ENCODE peak calls at places on chromosomes 13 and 19, in four cellular contexts. K is BE2C, F is pancreas, S is transverse colon. H is an unnamed sample.

GRCh38 chr13:42405665-42406390 is 133.9 kb downstream of the AKAP11 start:
- DNase-seq in S (no peak), K (no peak), F (no peak), H (peak; percentile 0)

GRCh38 chr13:111902726-111903125 is 164.2 kb upstream of the SOX1 start:
- DNase-seq in F (peak; percentile 2), K (no peak), S (no peak), H (no peak)

GRCh38 chr19:13299838-13300237 is 149.6 kb downstream of the IER2 start:
- DNase-seq in F (no peak), S (no peak), K (no peak), H (no peak)

GRCh38 chr19:11138659-11139526 is 16.7 kb downstream of the SPC24 start:
- DNase-seq in K (peak; percentile 90), S (peak; percentile 62), F (peak; percentile 50), H (peak; percentile 94)

GRCh38 chr19:56191115-56191514 is 6.5 kb downstream of the ZSCAN5B start:
- DNase-seq in F (no peak), S (no peak), K (no peak), H (no peak)

GRCh38 chr13:59398127-59398526 is 765.6 kb downstream of the DIAPH3 start:
- DNase-seq in K (peak; percentile 12), S (no peak), F (no peak), H (no peak)

GRCh38 chr19:36849701-36850645 is 703 bp upstream of the ZNF345 start:
- DNase-seq in K (peak; percentile 90), S (peak; percentile 93), F (peak; percentile 92), H (peak; percentile 92)

GRCh38 chr19:45154064-45154827 is 6.5 kb downstream of the NKPD1 start:
- DNase-seq in F (no peak), K (peak; percentile 12), S (no peak), H (peak; percentile 93)

GRCh38 chr13:102707465-102707864 is 12.6 kb upstream of the METTL21C start:
- DNase-seq in K (no peak), S (no peak), F (no peak), H (no peak)

GRCh38 chr13:24159921-24160324 is 597 bp upstream of the SPATA13 start:
- DNase-seq in K (no peak), F (no peak), S (no peak), H (no peak)

GRCh38 chr19:51809787-51810186 is 14.8 kb downstream of the FPR3 start:
- DNase-seq in S (no peak), K (no peak), F (no peak), H (no peak)

GRCh38 chr13:87123987-87124784 is 547.0 kb upstream of the SLITRK5 start:
- DNase-seq in S (no peak), K (no peak), F (no peak), H (no peak)

GRCh38 chr13:94322925-94323324 is 156.6 kb downstream of the DCT start:
- DNase-seq in F (no peak), S (no peak), K (peak; percentile 48), H (no peak)

GRCh38 chr13:74210693-74211393 is 76.6 kb upstream of the KLF12 start:
- DNase-seq in S (no peak), F (no peak), K (peak; percentile 89), H (peak; percentile 32)

GRCh38 chr19:32819415-32820400 is 49.9 kb downstream of the SLC7A9 start:
- DNase-seq in F (no peak), K (no peak), S (no peak), H (no peak)

GRCh38 chr19:15442142-15442920 is 7.4 kb downstream of the WIZ start:
- DNase-seq in K (no peak), S (no peak), F (no peak), H (no peak)
- H3K4me1 ChIP-seq in K (no peaks in the 10 kb centered on the region), S (no peaks in the 10 kb centered on the region), F (no peaks in the 10 kb centered on the region), H (no peaks in the 10 kb centered on the region)

GRCh38 chr19:39602224-39602623 is at the start of gene LGALS13:
- DNase-seq in S (no peak), K (no peak), F (no peak), H (no peak)
- H3K27me3 ChIP-seq in S (no peaks in the 10 kb centered on the region), K (peaks cover 47% of the 10 kb centered on the region), F (no peaks in the 10 kb centered on the region), H (peaks cover 4% of the 10 kb centered on the region)

DNA sequence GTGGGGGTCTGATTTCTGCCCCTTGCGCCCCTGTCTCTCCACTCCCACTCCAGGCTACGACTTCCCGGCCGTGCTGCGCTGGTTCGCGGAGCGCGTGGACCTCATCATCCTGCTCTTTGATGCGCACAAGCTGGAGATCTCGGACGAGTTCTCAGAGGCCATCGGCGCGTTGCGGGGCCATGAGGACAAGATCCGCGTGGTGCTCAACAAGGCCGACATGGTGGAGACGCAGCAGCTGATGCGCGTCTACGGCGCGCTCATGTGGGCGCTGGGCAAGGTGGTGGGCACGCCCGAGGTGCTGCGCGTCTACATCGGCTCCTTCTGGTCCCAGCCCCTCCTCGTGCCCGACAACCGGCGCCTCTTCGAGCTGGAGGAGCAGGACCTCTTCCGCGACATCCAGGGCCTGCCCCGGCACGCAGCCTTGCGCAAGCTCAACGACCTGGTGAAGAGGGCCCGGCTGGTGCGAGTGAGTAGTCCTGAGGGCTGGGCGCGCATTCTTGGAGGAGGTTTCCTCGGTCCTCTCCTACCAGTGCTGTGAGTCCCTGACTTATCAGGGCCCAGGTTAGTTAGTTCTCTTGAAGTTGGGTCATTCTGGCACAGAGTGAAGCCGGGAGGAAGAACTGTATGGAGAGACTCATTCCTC is 12.7 kb downstream of the EHD2 start:
- DNase-seq in K (no peak), F (no peak), S (no peak), H (no peak)
- H3K4me1 ChIP-seq in K (peaks cover 17% of the 10 kb centered on the region), F (peaks cover 3% of the 10 kb centered on the region), S (peaks cover 40% of the 10 kb centered on the region), H (peaks cover 18% of the 10 kb centered on the region)

GRCh38 chr19:7475665-7476064 is 13.2 kb downstream of the PEX11G start:
- DNase-seq in F (no peak), K (no peak), S (no peak), H (no peak)

GRCh38 chr19:7469654-7470285 is 19.1 kb downstream of the PEX11G start:
- DNase-seq in K (no peak), S (no peak), F (no peak), H (no peak)

GRCh38 chr19:7468840-7469239 is 20.0 kb downstream of the PEX11G start:
- DNase-seq in S (no peak), K (no peak), F (no peak), H (no peak)

GRCh38 chr19:7470540-7471305 is 18.1 kb downstream of the PEX11G start:
- DNase-seq in F (no peak), K (no peak), S (no peak), H (no peak)

GRCh38 chr19:7471696-7472620 is 16.9 kb downstream of the PEX11G start:
- DNase-seq in K (no peak), S (no peak), F (no peak), H (no peak)
- H3K27me3 ChIP-seq in K (no peaks in the 10 kb centered on the region), S (no peaks in the 10 kb centered on the region), F (no peaks in the 10 kb centered on the region), H (no peaks in the 10 kb centered on the region)

DNA sequence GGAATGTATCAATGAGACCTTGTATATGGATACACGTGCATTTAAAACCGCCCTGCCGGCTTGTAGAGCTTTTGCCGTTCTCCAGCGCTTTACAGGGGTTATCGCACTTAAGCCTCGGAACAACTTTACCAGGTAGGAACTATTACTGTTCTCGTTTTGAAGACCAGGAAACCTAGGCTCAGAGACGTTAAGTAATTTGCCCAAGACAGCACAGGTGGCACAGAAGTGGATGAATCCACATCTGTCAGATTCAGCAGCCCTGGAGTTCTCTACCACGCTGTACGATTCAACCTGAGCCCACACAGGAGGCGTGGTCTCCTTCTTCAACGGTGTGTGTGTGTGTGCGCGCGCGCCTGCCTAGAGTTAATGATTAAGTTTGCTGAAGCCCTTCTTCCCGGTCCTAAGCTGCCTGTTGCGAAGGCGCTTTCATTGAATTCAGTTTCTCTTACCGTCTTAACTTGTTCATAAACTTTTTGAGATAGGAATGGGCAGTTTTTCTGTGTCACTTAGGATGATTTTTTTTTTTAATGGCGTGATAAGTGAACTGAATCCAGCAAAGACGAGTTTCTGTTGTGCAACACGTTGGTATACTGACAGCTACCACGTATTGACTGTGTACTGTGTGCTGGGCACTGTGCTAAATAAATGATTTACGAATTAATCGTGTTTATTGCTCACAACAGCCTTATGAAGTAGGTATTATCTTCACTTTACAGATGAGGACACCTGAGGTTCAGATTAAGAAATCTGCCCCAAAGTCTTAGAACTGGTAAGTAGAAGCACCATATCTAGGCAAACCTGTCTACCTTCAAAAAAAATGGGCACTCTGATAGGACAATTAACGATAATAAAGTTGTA is 67.4 kb downstream of the KCNRG start:
- DNase-seq in F (peak; percentile 86), S (peak; percentile 91), K (peak; percentile 82), H (peak; percentile 79)
- H3K4me1 ChIP-seq in F (peaks cover 4% of the 10 kb centered on the region), S (peaks cover 26% of the 10 kb centered on the region), K (no peaks in the 10 kb centered on the region), H (peaks cover 41% of the 10 kb centered on the region)